ENCODE peak calls at places on chromosomes 7 and 10, in six cellular contexts. Z is GM13977, G is dermis blood vessel endothelial cell, C is nephron progenitor cell, T is SJSA1, W is uterus. M is an unnamed sample.

GRCh38 chr7:66415659-66416265 is 210.6 kb downstream of the TPST1 start:
- DNase-seq in G (peak), W (no peak), T (no peak), C (no peak), Z (no peak), M (no peak)

GRCh38 chr7:69751026-69751425 is 152.8 kb downstream of the AUTS2 start:
- DNase-seq in C (no peak), Z (no peak), T (no peak), W (no peak), G (no peak), M (no peak)

GRCh38 chr7:44293561-44294324 is 31.7 kb downstream of the CAMK2B start:
- DNase-seq in C (peak), W (peak), T (no peak), Z (no peak), G (no peak), M (no peak)

GRCh38 chr10:28719789-28720436 is 42.6 kb downstream of the BAMBI start:
- DNase-seq in G (peak), C (no peak), Z (no peak), T (peak), W (no peak), M (no peak)

GRCh38 chr7:12759112-12759511 is 71.7 kb downstream of the ARL4A start:
- DNase-seq in G (peak), T (no peak), C (no peak), Z (no peak), W (no peak), M (no peak)

GRCh38 chr10:88941026-88941425 is 11.5 kb downstream of the ACTA2 start:
- DNase-seq in G (no peak), T (no peak), C (no peak), Z (no peak), W (no peak), M (no peak)

GRCh38 chr7:108643136-108643535 is 73.5 kb downstream of the DNAJB9 start:
- DNase-seq in Z (no peak), T (no peak), C (no peak), W (no peak), G (no peak), M (no peak)

GRCh38 chr10:122363311-122363710 is 11.2 kb upstream of the PLEKHA1 start:
- DNase-seq in T (no peak), W (no peak), C (no peak), G (no peak), Z (no peak), M (no peak)

GRCh38 chr10:132430231-132430743 is 33.3 kb downstream of the PWWP2B start:
- DNase-seq in T (no peak), Z (no peak), G (no peak), W (no peak), C (no peak), M (no peak)

GRCh38 chr10:129784891-129785290 is 179.2 kb downstream of the EBF3 start:
- DNase-seq in Z (no peak), T (no peak), W (no peak), G (no peak), C (no peak), M (no peak)

GRCh38 chr10:97714401-97715258 is 1.1 kb downstream of the MARVELD1 start:
- DNase-seq in C (peak), W (peak), Z (peak), G (peak), T (peak), M (no peak)

GRCh38 chr7:4715385-4715770 is 33.3 kb downstream of the FOXK1 start:
- DNase-seq in C (no peak), W (peak), Z (no peak), G (no peak), T (no peak), M (no peak)

GRCh38 chr7:129612112-129613015 is 844 bp downstream of the NRF1 start:
- DNase-seq in C (no peak), W (peak), T (peak), G (peak), Z (peak), M (peak)

GRCh38 chr7:27082171-27082570 is 13.6 kb downstream of the HOXA1 start:
- DNase-seq in G (no peak), W (no peak), Z (no peak), C (no peak), T (peak), M (no peak)

GRCh38 chr10:125064681-125065492 is 95.5 kb downstream of the CTBP2 start:
- DNase-seq in G (peak), W (no peak), Z (peak), C (no peak), T (peak), M (no peak)

GRCh38 chr10:132898391-132899053 is 43.8 kb downstream of the CFAP46 start:
- DNase-seq in W (no peak), G (no peak), C (no peak), Z (no peak), T (no peak), M (no peak)

GRCh38 chr7:140455743-140456142 is 23.6 kb downstream of the MKRN1 start:
- DNase-seq in W (no peak), G (no peak), Z (no peak), T (no peak), C (no peak), M (no peak)

GRCh38 chr10:86078639-86079035 is 288.0 kb downstream of the GRID1 start:
- DNase-seq in W (no peak), G (no peak), T (no peak), Z (no peak), C (no peak), M (no peak)

GRCh38 chr7:128364166-128364565 is 2.7 kb upstream of the PRRT4 start:
- DNase-seq in W (no peak), G (no peak), C (no peak), T (no peak), Z (no peak), M (no peak)

GRCh38 chr10:36119439-36119838 is 477.3 kb upstream of the FZD8 start:
- DNase-seq in Z (no peak), G (no peak), C (no peak), T (no peak), W (peak), M (no peak)

GRCh38 chr10:86287966-86288579 is 78.5 kb downstream of the GRID1 start:
- DNase-seq in C (no peak), W (no peak), G (no peak), T (no peak), Z (no peak), M (no peak)

GRCh38 chr7:24572421-24573007 is 738 bp upstream of the PALS2 start:
- DNase-seq in G (peak), T (peak), Z (peak), W (peak), C (peak), M (no peak)

GRCh38 chr7:27873981-27874957 is 134.3 kb downstream of the TAX1BP1 start:
- DNase-seq in Z (no peak), C (no peak), W (peak), G (peak), T (peak), M (no peak)

GRCh38 chr7:96238474-96238873 is 83.4 kb downstream of the SLC25A13 start:
- DNase-seq in W (no peak), C (peak), G (peak), T (no peak), Z (no peak), M (no peak)

GRCh38 chr7:103141753-103142404 is 7.0 kb downstream of the NAPEPLD start:
- DNase-seq in C (no peak), T (no peak), G (peak), W (no peak), Z (no peak), M (no peak)

GRCh38 chr10:69360485-69361302 is 56.0 kb downstream of the TACR2 start:
- DNase-seq in Z (no peak), G (peak), C (no peak), T (peak), W (peak), M (no peak)

GRCh38 chr7:41886906-41887311 is 184.0 kb upstream of the INHBA start:
- DNase-seq in G (no peak), Z (no peak), W (peak), T (peak), C (no peak), M (no peak)

GRCh38 chr7:98354511-98355249 is 46.2 kb downstream of the BAIAP2L1 start:
- DNase-seq in W (no peak), Z (no peak), T (peak), G (peak), C (no peak), M (no peak)

M was measured in stimulated activated CD4-positive, alpha-beta T cell treated with anti-CD3 and anti-CD28 coated beads, Interleukin-2, amount 100 ng/mL, for 4 hours.